ENCODE peak calls at places on chromosome 15, in four cellular contexts. J, F, P and X are unnamed samples.
A peak's percentile ranks its signal among the peaks of the same experiment; 100 is the strongest.

GRCh38 chr15:41868321-41868720 is 25.5 kb downstream of the SPTBN5 start:
- DNase-seq in P (no peak), F (no peak), J (no peak), X (no peak)

GRCh38 chr15:36232491-36232890 is 346.9 kb upstream of the CDIN1 start:
- DNase-seq in P (no peak), F (no peak), J (no peak), X (no peak)

GRCh38 chr15:31276596-31277298 is 49.9 kb upstream of the KLF13 start:
- DNase-seq in P (no peak), F (peak; percentile 15), J (no peak), X (no peak)

GRCh38 chr15:49044761-49045571 is 1.3 kb downstream of the SECISBP2L start:
- DNase-seq in P (peak; percentile 35), F (no peak), J (no peak), X (no peak)

GRCh38 chr15:29570931-29571727 is 251.1 kb downstream of the TJP1 start:
- DNase-seq in F (peak; percentile 42), P (peak; percentile 18), J (peak; percentile 55), X (no peak)

GRCh38 chr15:33021806-33022389 is 172.6 kb downstream of the FMN1 start:
- DNase-seq in J (no peak), F (no peak), P (peak; percentile 79), X (peak; percentile 8)

GRCh38 chr15:78685925-78686324 is 44.9 kb upstream of the CHRNB4 start:
- DNase-seq in F (no peak), J (no peak), P (no peak), X (no peak)

GRCh38 chr15:69807752-69808151 is 290.0 kb downstream of the TLE3 start:
- DNase-seq in P (peak; percentile 71), F (no peak), J (no peak), X (peak; percentile 93)

GRCh38 chr15:64527263-64527984 is 67.0 kb downstream of the ZNF609 start:
- DNase-seq in P (peak; percentile 85), F (no peak), J (no peak), X (no peak)

GRCh38 chr15:64599716-64600115 is 139.3 kb downstream of the ZNF609 start:
- DNase-seq in P (peak; percentile 48), J (no peak), F (no peak), X (no peak)

GRCh38 chr15:89998141-89998661 is 2.9 kb upstream of the ZNF710 start:
- DNase-seq in F (no peak), J (peak; percentile 88), P (peak; percentile 81), X (peak; percentile 38)

GRCh38 chr15:88257311-88257901 is 867 bp upstream of the NTRK3 start:
- DNase-seq in J (no peak), P (peak; percentile 16), F (no peak), X (peak; percentile 8)

DNA sequence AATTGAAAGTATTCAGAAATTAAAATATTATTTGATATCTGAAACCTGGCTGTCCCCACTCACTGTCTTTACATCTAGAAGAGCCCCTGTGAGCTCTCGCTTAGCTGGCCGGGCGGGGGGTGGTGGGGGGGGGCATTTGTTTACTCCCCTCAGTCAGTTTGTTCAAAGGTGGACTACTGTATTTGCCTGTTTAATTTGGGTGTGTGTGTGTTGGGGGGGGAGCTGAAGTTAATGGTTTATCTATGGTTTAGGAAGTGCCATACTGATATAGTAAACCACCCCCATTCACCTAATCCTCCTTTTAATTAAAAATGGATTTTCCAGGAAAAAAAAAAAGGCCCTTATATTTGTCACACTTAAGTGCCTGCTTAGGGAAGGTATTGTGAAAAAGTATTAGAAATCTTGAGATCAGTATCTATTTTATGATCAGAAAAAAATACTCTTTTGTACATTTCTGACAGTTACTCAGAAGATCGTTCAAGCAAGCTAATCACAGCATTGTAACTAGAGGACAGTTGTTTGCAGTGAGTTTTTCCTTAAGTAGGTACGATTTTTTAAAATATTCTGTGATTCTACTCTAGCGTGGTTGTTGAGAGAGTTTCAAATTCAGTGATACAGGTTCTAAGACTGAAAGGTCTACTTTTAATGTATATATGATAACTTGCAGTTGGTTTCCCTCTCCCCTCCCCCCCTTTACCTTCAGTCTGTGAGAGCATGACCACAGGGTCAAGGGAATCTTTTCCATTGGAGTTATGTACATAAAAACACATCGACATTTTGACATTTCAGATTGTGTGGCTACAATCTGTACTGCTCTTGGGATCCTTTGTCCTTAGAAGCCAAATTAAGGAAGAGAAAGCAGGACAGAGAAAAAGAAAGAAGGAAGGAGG is 8.5 kb downstream of the NR2F2 start:
- DNase-seq in J (no peak), P (no peak), F (no peak), X (no peak)
- H3K4me3 ChIP-seq in J (peak overlapping the region; percentile 64), P (peak overlapping the region; percentile 99), F (peak overlapping the region; percentile 46), X (peak overlapping the region; percentile 83)

DNA sequence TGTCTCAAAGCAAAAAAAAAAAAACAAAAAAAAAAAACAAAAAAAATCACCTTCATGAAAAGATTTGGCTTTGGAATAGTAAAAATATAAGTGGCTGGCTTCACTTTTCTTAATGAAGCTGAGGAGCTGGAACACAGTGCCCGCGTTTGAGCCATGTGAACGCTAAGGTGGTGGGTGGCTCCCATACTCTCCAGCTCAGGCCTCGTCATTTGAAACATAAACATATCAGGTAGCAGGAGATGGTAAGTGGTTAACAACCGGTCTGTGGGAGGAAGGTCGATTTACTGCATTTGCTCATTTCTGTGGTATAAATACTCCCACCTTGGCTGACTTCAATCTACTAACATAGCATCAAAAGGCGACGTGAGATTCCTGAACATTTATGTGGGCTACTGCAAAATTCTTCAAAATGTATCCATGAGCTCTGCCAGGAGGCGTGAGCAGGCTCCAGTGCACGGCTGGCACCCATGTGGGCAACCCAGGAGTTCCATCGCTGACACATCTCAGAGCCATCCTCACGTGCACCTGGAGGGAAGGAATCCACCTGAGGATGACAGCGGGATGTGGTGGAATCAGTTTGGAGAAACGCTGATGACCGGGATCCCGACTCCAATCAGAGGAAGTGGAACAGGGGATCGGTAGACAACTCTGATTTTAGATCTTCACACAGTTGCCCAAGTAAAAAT is 157.6 kb downstream of the ATP10A start:
- DNase-seq in P (no peak), F (no peak), J (no peak), X (no peak)
- H3K27me3 ChIP-seq in P (no peaks in the 10 kb centered on the region), F (no peaks in the 10 kb centered on the region), J (no peaks in the 10 kb centered on the region), X (no peaks in the 10 kb centered on the region)

GRCh38 chr15:45130291-45131000 is 652 bp downstream of the DUOX1 start:
- DNase-seq in F (no peak), P (no peak), J (no peak), X (no peak)
- H3K4me3 ChIP-seq in F (peak overlapping the region; percentile 0), P (no peak overlapping the region), J (no peak overlapping the region), X (no peak overlapping the region)

GRCh38 chr15:66362776-66363175 is 6.3 kb upstream of the TIPIN start:
- DNase-seq in F (no peak), J (no peak), P (no peak), X (no peak)
- H3K27me3 ChIP-seq in F (no peaks in the 10 kb centered on the region), J (no peaks in the 10 kb centered on the region), P (no peaks in the 10 kb centered on the region), X (no peaks in the 10 kb centered on the region)

GRCh38 chr15:62453979-62454378 is 288.9 kb upstream of the C2CD4B start:
- DNase-seq in J (no peak), P (peak; percentile 86), F (no peak), X (no peak)
- H3K4me3 ChIP-seq in J (no peak overlapping the region), P (peak overlapping the region; percentile 50), F (no peak overlapping the region), X (no peak overlapping the region)